ENCODE peak calls at places on chromosomes 3 and 15, in four cellular contexts. J, E, S and O are unnamed samples.

GRCh38 chr3:197942956-197943556 is 6.9 kb upstream of the RPL35A start:
- DNase-seq in J (no peak), E (peak), S (no peak), O (peak)

GRCh38 chr3:64295594-64295993 is 70.3 kb upstream of the PRICKLE2 start:
- DNase-seq in J (no peak), E (no peak), S (no peak), O (no peak)

GRCh38 chr3:98482717-98483482 is 14.6 kb upstream of the OR5K2 start:
- DNase-seq in J (no peak), E (no peak), S (no peak), O (no peak)

GRCh38 chr3:15899438-15899837 is 101.7 kb upstream of the ANKRD28 start:
- DNase-seq in J (no peak), E (peak), S (no peak), O (no peak)

GRCh38 chr15:64536244-64536836 is 76.0 kb downstream of the ZNF609 start:
- DNase-seq in J (peak), E (no peak), S (no peak), O (no peak)

GRCh38 chr3:69838217-69838616 is 99.0 kb downstream of the MITF start:
- DNase-seq in J (no peak), E (no peak), S (no peak), O (peak)

GRCh38 chr3:188842628-188843027 is 329.1 kb upstream of the TPRG1 start:
- DNase-seq in J (no peak), E (no peak), S (no peak), O (no peak)

GRCh38 chr15:29289179-29289578 is 19.6 kb upstream of the NSMCE3 start:
- DNase-seq in J (no peak), E (no peak), S (no peak), O (no peak)

GRCh38 chr15:44535509-44536297 is 1.2 kb upstream of the EIF3J start:
- DNase-seq in J (no peak), E (no peak), S (no peak), O (peak)

GRCh38 chr15:87610366-87610765 is 646.2 kb downstream of the NTRK3 start:
- DNase-seq in J (no peak), E (peak), S (no peak), O (no peak)

GRCh38 chr3:167740961-167741587 is 5.6 kb downstream of the SERPINI1 start:
- DNase-seq in J (peak), E (no peak), S (no peak), O (peak)

GRCh38 chr3:172194702-172195392 is 155.5 kb downstream of the FNDC3B start:
- DNase-seq in J (peak), E (no peak), S (no peak), O (peak)

GRCh38 chr3:183123891-183124290 is 24.6 kb upstream of the MCCC1 start:
- DNase-seq in J (no peak), E (no peak), S (no peak), O (no peak)

GRCh38 chr15:77702211-77702957 is 69.7 kb upstream of the LINGO1 start:
- DNase-seq in J (peak), E (peak), S (no peak), O (no peak)

GRCh38 chr15:40878785-40879184 is 4.8 kb upstream of the RHOV start:
- DNase-seq in J (no peak), E (peak), S (no peak), O (no peak)

GRCh38 chr3:57451150-57451846 is 92.8 kb downstream of the DNAH12 start:
- DNase-seq in J (no peak), E (no peak), S (no peak), O (no peak)

GRCh38 chr3:173745952-173746682 is 348.6 kb downstream of the NLGN1 start:
- DNase-seq in J (no peak), E (no peak), S (no peak), O (no peak)

GRCh38 chr3:55968331-55968730 is 481.2 kb upstream of the WNT5A start:
- DNase-seq in J (no peak), E (no peak), S (no peak), O (no peak)

GRCh38 chr3:13452490-13453335 is 27.4 kb upstream of the HDAC11 start:
- DNase-seq in J (peak), E (peak), S (peak), O (peak)

GRCh38 chr3:138944842-138945645 is 1.9 kb downstream of the FOXL2 start:
- DNase-seq in J (no peak), E (peak), S (no peak), O (peak)

GRCh38 chr3:58256511-58256910 is 18.9 kb downstream of the ABHD6 start:
- DNase-seq in J (no peak), E (no peak), S (no peak), O (no peak)

GRCh38 chr3:24242012-24242698 is 252.5 kb downstream of the THRB start:
- DNase-seq in J (no peak), E (no peak), S (no peak), O (no peak)

GRCh38 chr15:34049096-34049495 is 10.1 kb upstream of the AVEN start:
- DNase-seq in J (no peak), E (no peak), S (no peak), O (no peak)

GRCh38 chr15:71314956-71315537 is 199.8 kb downstream of the THSD4 start:
- DNase-seq in J (no peak), E (no peak), S (no peak), O (no peak)

GRCh38 chr3:126758019-126758418 is 54.0 kb downstream of the CHCHD6 start:
- DNase-seq in J (no peak), E (no peak), S (no peak), O (peak)

GRCh38 chr15:39270221-39270835 is 310.6 kb upstream of the THBS1 start:
- DNase-seq in J (no peak), E (no peak), S (no peak), O (no peak)

GRCh38 chr15:63597033-63597790 is at the start of gene FBXL22:
- DNase-seq in J (no peak), E (no peak), S (no peak), O (no peak)

GRCh38 chr3:89954135-89954534 is 846.7 kb downstream of the EPHA3 start:
- DNase-seq in J (no peak), E (no peak), S (no peak), O (no peak)

GRCh38 chr3:43423142-43423541 is 136.8 kb downstream of the SNRK start:
- DNase-seq in J (no peak), E (no peak), S (no peak), O (no peak)

GRCh38 chr3:24548278-24548677 is 53.6 kb upstream of the THRB start:
- DNase-seq in J (no peak), E (no peak), S (no peak), O (no peak)

GRCh38 chr15:81280696-81281095 is 43.2 kb downstream of the STARD5 start:
- DNase-seq in J (no peak), E (no peak), S (no peak), O (no peak)

GRCh38 chr3:99614768-99615167 is 23.6 kb upstream of the COL8A1 start:
- DNase-seq in J (no peak), E (no peak), S (no peak), O (no peak)

GRCh38 chr3:177263615-177264365 is 66.5 kb upstream of the TBL1XR1 start:
- DNase-seq in J (no peak), E (no peak), S (no peak), O (no peak)

GRCh38 chr3:380801-381200 is 184.2 kb downstream of the CHL1 start:
- DNase-seq in J (no peak), E (no peak), S (no peak), O (no peak)

GRCh38 chr3:374459-374858 is 177.9 kb downstream of the CHL1 start:
- DNase-seq in J (no peak), E (no peak), S (no peak), O (no peak)

GRCh38 chr3:373193-373784 is 176.7 kb downstream of the CHL1 start:
- DNase-seq in J (no peak), E (no peak), S (no peak), O (no peak)

GRCh38 chr3:377158-377561 is 180.6 kb downstream of the CHL1 start:
- DNase-seq in J (peak), E (peak), S (no peak), O (peak)
- TF ChIP-seq RCOR1 in J (no peak), E (no peak), S (no peak), O (no peak)

GRCh38 chr3:101854608-101855304 is 5.4 kb downstream of the NFKBIZ start:
- DNase-seq in J (no peak), E (no peak), S (no peak), O (no peak)
- TF ChIP-seq MAX in J (no peak), E (no peak), S (no peak), O (no peak)

DNA sequence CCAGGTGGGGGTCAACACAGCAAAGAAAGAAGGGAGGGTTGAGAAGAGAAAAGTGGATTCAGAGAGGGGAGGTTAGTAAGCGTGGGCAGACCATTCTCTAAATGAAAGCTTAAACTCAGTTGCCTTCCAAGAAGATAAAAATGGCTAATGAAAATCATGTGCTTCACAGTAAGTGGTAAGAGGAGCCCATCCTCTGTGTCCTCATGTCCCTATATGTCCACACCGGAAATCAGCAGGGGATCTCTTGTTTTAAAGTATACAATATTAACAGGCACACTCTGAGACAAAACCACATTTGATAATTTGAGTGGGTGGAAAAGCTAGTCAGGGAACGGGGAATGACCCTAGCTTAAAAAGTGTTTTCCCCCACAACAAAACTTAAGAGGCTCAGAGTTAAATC is 4.4 kb upstream of the FOXP1 start:
- DNase-seq in J (no peak), E (no peak), S (no peak), O (no peak)
- TF ChIP-seq RCOR1 in J (no peak), E (no peak), S (no peak), O (no peak)

GRCh38 chr15:26771168-26771916 is 1.5 kb downstream of the GABRB3 start:
- DNase-seq in J (no peak), E (no peak), S (no peak), O (peak)

GRCh38 chr15:26772588-26773484 is at the start of gene GABRB3:
- DNase-seq in J (peak), E (no peak), S (no peak), O (peak)

GRCh38 chr15:26773485-26773877 is 615 bp upstream of the GABRB3 start:
- DNase-seq in J (peak), E (no peak), S (no peak), O (peak)

GRCh38 chr15:26771917-26772587 is 814 bp downstream of the GABRB3 start:
- DNase-seq in J (peak), E (no peak), S (no peak), O (peak)

DNA sequence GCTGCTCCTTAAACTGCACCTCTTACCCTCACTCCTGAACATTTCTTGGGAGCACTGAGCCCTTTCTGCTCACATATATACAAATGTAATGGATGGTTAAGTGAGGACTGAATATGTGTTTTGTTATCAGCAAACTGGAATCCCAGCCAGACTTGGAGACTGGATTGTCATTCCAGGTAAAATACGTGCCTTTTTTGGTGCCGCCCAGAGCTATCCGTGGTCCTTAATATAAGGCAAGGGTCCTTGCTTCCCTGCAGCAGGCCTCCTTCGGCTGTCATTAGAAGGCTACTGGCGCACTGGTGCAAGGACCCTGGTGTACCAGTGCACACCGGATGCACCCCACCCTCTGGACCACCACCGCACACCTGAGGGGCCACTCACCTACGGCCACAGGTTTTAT is 1.1 kb upstream of the GABRB3 start:
- DNase-seq in J (peak), E (no peak), S (no peak), O (no peak)
- TF ChIP-seq MAX in J (no peak), E (no peak), S (no peak), O (no peak)

DNA sequence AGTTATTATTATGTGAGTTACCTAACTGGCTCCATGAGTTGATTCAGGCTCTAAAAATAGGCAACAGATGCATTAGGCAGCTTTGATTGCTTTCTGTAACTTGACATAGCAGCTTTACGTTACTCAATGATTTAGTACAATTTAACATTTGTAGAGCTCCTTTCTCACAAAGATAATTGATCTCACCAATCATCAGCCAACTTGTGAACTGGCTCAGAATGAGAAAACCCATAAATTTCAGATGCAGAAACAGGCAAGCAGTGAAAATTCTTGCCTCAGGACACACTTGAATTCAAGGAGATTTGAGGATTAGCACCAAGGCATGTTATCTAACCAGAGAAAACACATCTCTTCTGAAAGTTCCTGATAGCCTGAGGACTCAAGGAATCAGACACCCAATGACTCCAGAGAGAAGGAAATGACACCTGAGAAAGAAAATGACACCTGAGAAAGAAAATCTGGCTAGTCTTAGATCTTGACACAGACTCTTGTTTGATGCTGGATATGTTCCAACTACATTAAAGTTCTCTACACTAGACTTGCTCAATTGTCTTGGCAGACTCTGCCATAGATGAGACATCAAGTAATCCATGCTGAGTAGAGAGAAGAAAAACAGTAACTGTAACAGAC is 315.1 kb upstream of the CBLB start:
- DNase-seq in J (no peak), E (no peak), S (peak), O (no peak)
- TF ChIP-seq RCOR1 in J (no peak), E (no peak), S (no peak), O (no peak)

GRCh38 chr3:124920718-124921117 is 13.8 kb downstream of the MUC13 start:
- DNase-seq in J (no peak), E (no peak), S (no peak), O (no peak)

GRCh38 chr3:124924741-124925140 is 9.8 kb downstream of the MUC13 start:
- DNase-seq in J (no peak), E (no peak), S (no peak), O (no peak)

GRCh38 chr3:124926426-124927116 is 8.0 kb downstream of the MUC13 start:
- DNase-seq in J (no peak), E (no peak), S (no peak), O (no peak)

GRCh38 chr3:124927454-124928079 is 7.0 kb downstream of the MUC13 start:
- DNase-seq in J (no peak), E (no peak), S (no peak), O (no peak)

DNA sequence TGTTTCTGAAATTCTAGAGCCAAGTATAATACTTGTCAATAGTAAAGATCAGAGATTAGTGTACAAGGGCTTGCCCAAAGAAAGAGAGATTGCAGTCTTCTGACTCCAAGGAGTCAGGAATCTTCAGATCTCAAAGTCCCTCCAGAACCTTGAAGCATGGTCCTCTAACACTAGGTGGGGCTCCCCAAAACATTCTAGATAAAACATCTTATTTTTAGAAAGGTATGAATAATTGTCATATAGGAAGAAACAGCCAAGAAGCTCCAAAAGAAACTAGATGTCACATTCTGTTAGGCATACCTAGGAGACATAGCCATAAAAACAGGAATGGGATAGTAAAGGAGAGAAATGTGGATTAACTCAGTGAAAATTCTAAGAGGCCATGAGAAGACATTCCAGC is 10.7 kb downstream of the MUC13 start:
- DNase-seq in J (no peak), E (peak), S (no peak), O (no peak)
- TF ChIP-seq MAX in J (no peak), E (no peak), S (no peak), O (no peak)

DNA sequence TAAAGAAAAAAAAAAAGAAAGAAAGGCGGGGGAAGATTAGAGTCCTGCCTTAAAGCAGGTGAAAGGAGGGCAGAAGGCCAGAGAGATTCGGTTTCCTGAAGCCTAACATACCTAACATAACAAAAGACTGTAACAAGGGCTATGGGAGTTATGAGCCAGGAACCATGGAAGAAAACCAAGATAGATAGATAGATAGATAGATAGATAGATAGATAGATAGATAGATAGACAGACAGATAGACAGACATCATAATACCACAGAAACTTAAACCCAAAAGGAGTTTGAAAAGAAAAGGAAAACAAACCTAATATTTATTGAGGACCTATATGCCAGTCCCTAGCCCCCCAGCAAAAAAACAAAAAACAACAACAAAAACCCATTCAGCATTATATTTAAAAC is 2.3 kb upstream of the FYCO1 start:
- DNase-seq in J (no peak), E (no peak), S (no peak), O (no peak)
- TF ChIP-seq RCOR1 in J (no peak), E (no peak), S (no peak), O (no peak)

GRCh38 chr3:163626753-163627152 is 1451.5 kb downstream of the SI start:
- DNase-seq in J (no peak), E (no peak), S (no peak), O (no peak)

DNA sequence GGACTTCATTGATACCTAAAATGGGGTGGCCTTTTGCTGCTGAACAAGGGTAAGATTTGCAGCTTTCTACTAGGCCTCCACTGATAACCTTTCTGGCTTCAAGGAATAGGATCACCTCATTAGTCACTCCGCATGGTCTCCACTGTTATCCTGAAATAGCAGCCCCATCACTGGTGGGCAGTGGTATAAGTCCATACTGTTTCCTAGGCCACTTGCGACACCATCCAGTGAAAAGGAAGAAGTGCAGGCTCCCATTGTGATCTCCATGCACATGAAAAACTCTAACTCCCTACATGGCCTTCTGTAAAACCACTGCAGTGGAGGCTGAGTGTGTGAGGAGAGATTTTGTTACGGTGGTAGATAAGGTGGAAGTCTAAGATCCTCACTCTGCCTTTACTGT is 1455.9 kb downstream of the SI start:
- DNase-seq in J (no peak), E (no peak), S (no peak), O (peak)
- TF ChIP-seq MAX in J (no peak), E (no peak), S (no peak), O (no peak)